ENCODE peak calls at places on chromosomes 16 and 17, in six cellular contexts. Z is prostate gland; P is HFFc6; I is activated T-cell treated with anti-CD3 and anti-CD28 coated beads, Interleukin-2, amount 50 U/mL, for 72 hours; R is iPS-NIHi11; A is CD8-positive, alpha-beta T cell. F is an unnamed sample.
A peak's percentile ranks its signal among the peaks of the same experiment; 100 is the strongest.

GRCh38 chr17:38746004-38746892 is 1.9 kb downstream of the PCGF2 start:
- DNase-seq in Z (no peak), P (no peak), I (no peak), R (no peak), A (no peak), F (no peak)

GRCh38 chr17:37301288-37301687 is 74.5 kb upstream of the C17orf78 start:
- DNase-seq in Z (peak; percentile 17), P (no peak), I (no peak), R (no peak), A (no peak), F (no peak)

GRCh38 chr16:53968454-53968853 is 264.5 kb downstream of the FTO start:
- DNase-seq in Z (no peak), P (peak; percentile 1), I (no peak), R (no peak), A (no peak), F (no peak)

GRCh38 chr16:11964761-11965539 is at the start of gene TNFRSF17:
- DNase-seq in Z (no peak), P (peak; percentile 13), I (no peak), R (no peak), A (no peak), F (no peak)

GRCh38 chr16:73124097-73124652 is 76.2 kb upstream of the ZFHX3 start:
- DNase-seq in Z (no peak), P (no peak), I (no peak), R (no peak), A (no peak), F (no peak)

GRCh38 chr17:35849469-35850348 is 19.0 kb downstream of the HEATR9 start:
- DNase-seq in Z (peak; percentile 38), P (peak; percentile 65), I (peak; percentile 59), R (peak; percentile 66), A (peak; percentile 61), F (peak; percentile 89)

GRCh38 chr17:31492880-31493655 is 101.6 kb downstream of the RAB11FIP4 start:
- DNase-seq in Z (no peak), P (no peak), I (peak; percentile 81), R (no peak), A (peak; percentile 65), F (no peak)

GRCh38 chr17:42744806-42745617 is at the start of gene EZH1:
- DNase-seq in Z (peak; percentile 87), P (peak; percentile 76), I (peak; percentile 92), R (peak; percentile 100), A (peak; percentile 87), F (peak; percentile 94)

GRCh38 chr17:47072881-47073280 is 93.8 kb upstream of the RPRML start:
- DNase-seq in Z (no peak), P (no peak), I (no peak), R (no peak), A (no peak), F (no peak)

GRCh38 chr17:688100-688989 is 26.3 kb downstream of the VPS53 start:
- DNase-seq in Z (no peak), P (no peak), I (no peak), R (no peak), A (no peak), F (peak; percentile 66)

GRCh38 chr17:82468692-82469091 is 10.2 kb downstream of the NARF start:
- DNase-seq in Z (no peak), P (no peak), I (no peak), R (no peak), A (no peak), F (no peak)

GRCh38 chr16:60318486-60318885 is 1584.4 kb upstream of the GOT2 start:
- DNase-seq in Z (no peak), P (no peak), I (no peak), R (no peak), A (no peak), F (no peak)

GRCh38 chr17:43018932-43019331 is 3.3 kb downstream of the VAT1 start:
- DNase-seq in Z (no peak), P (no peak), I (no peak), R (no peak), A (no peak), F (no peak)

GRCh38 chr16:11797957-11798299 is 870 bp upstream of the ZC3H7A start:
- DNase-seq in Z (no peak), P (no peak), I (no peak), R (peak; percentile 19), A (no peak), F (peak; percentile 57)

GRCh38 chr16:84737658-84738057 is 37.9 kb downstream of the USP10 start:
- DNase-seq in Z (peak; percentile 66), P (no peak), I (no peak), R (no peak), A (no peak), F (no peak)

GRCh38 chr16:67457611-67458010 is 23.3 kb downstream of the ATP6V0D1 start:
- DNase-seq in Z (no peak), P (no peak), I (no peak), R (no peak), A (no peak), F (no peak)

GRCh38 chr16:50056226-50056625 is 9.5 kb upstream of the HEATR3 start:
- DNase-seq in Z (no peak), P (no peak), I (no peak), R (no peak), A (no peak), F (no peak)

GRCh38 chr17:41416478-41416877 is 7.9 kb downstream of the KRT37 start:
- DNase-seq in Z (no peak), P (no peak), I (no peak), R (no peak), A (no peak), F (no peak)

GRCh38 chr17:58176200-58176599 is 9.4 kb downstream of the OR4D2 start:
- DNase-seq in Z (no peak), P (no peak), I (no peak), R (no peak), A (no peak), F (peak; percentile 23)

GRCh38 chr17:16866436-16866835 is 105.5 kb downstream of the TNFRSF13B start:
- DNase-seq in Z (no peak), P (no peak), I (no peak), R (no peak), A (no peak), F (no peak)

GRCh38 chr17:77281024-77281903 is 140.5 kb downstream of the SEC14L1 start:
- DNase-seq in Z (peak; percentile 69), P (no peak), I (peak; percentile 67), R (peak; percentile 98), A (peak; percentile 54), F (peak; percentile 62)

F was measured in dermis blood vessel endothelial cell.